ENCODE peak calls at places on chromosomes 4 and X, in ten cellular contexts. One of them, this sample, is unnamed.

GRCh38 chrX:1452497-1453389 is at the start of gene ASMTL:
- DNase-seq in left lobe of liver: peak; percentile 100
- DNase-seq in PC-9: peak; percentile 89
- DNase-seq in naive thymus-derived CD8-positive, alpha-beta T cell: peak; percentile 100
- DNase-seq in GF-D8: no peak
- DNase-seq in T-cell: peak; percentile 99
- DNase-seq in Kasumi-1: no peak
- DNase-seq in activated CD8-positive, alpha-beta memory T cell treated with anti-CD3 and anti-CD28 coated beads for 4 hours: peak; percentile 100
- DNase-seq in RPMI8226: peak; percentile 98
- DNase-seq in NCI-H2081: no peak
- DNase-seq in this sample: peak; percentile 96

GRCh38 chr4:74123065-74123728 is 24.2 kb upstream of the CXCL2 start:
- DNase-seq in left lobe of liver: peak; percentile 82
- DNase-seq in PC-9: no peak
- DNase-seq in naive thymus-derived CD8-positive, alpha-beta T cell: no peak
- DNase-seq in GF-D8: no peak
- DNase-seq in T-cell: no peak
- DNase-seq in Kasumi-1: no peak
- DNase-seq in activated CD8-positive, alpha-beta memory T cell treated with anti-CD3 and anti-CD28 coated beads for 4 hours: no peak
- DNase-seq in RPMI8226: no peak
- DNase-seq in NCI-H2081: peak; percentile 2
- DNase-seq in this sample: peak; percentile 15

GRCh38 chrX:151988706-151989299 is 14.3 kb upstream of the GABRE start:
- DNase-seq in left lobe of liver: no peak
- DNase-seq in PC-9: no peak
- DNase-seq in naive thymus-derived CD8-positive, alpha-beta T cell: no peak
- DNase-seq in GF-D8: no peak
- DNase-seq in T-cell: no peak
- DNase-seq in Kasumi-1: no peak
- DNase-seq in activated CD8-positive, alpha-beta memory T cell treated with anti-CD3 and anti-CD28 coated beads for 4 hours: no peak
- DNase-seq in RPMI8226: no peak
- DNase-seq in NCI-H2081: no peak
- DNase-seq in this sample: no peak

GRCh38 chr4:4762909-4763814 is 96.3 kb upstream of the MSX1 start:
- DNase-seq in left lobe of liver: no peak
- DNase-seq in PC-9: peak; percentile 95
- DNase-seq in naive thymus-derived CD8-positive, alpha-beta T cell: no peak
- DNase-seq in GF-D8: peak; percentile 62
- DNase-seq in T-cell: no peak
- DNase-seq in Kasumi-1: no peak
- DNase-seq in activated CD8-positive, alpha-beta memory T cell treated with anti-CD3 and anti-CD28 coated beads for 4 hours: no peak
- DNase-seq in RPMI8226: no peak
- DNase-seq in NCI-H2081: no peak
- DNase-seq in this sample: peak; percentile 89

GRCh38 chr4:3786196-3786869 is 20.1 kb downstream of the ADRA2C start:
- DNase-seq in left lobe of liver: peak; percentile 93
- DNase-seq in PC-9: no peak
- DNase-seq in naive thymus-derived CD8-positive, alpha-beta T cell: no peak
- DNase-seq in GF-D8: no peak
- DNase-seq in T-cell: no peak
- DNase-seq in Kasumi-1: no peak
- DNase-seq in activated CD8-positive, alpha-beta memory T cell treated with anti-CD3 and anti-CD28 coated beads for 4 hours: no peak
- DNase-seq in RPMI8226: peak; percentile 25
- DNase-seq in NCI-H2081: peak; percentile 15
- DNase-seq in this sample: peak; percentile 38

GRCh38 chrX:9995855-9996339 is 28.7 kb downstream of the CLDN34 start:
- DNase-seq in left lobe of liver: peak; percentile 79
- DNase-seq in PC-9: peak; percentile 52
- DNase-seq in naive thymus-derived CD8-positive, alpha-beta T cell: peak; percentile 76
- DNase-seq in GF-D8: no peak
- DNase-seq in T-cell: peak; percentile 58
- DNase-seq in Kasumi-1: peak; percentile 7
- DNase-seq in activated CD8-positive, alpha-beta memory T cell treated with anti-CD3 and anti-CD28 coated beads for 4 hours: peak; percentile 45
- DNase-seq in RPMI8226: peak; percentile 72
- DNase-seq in NCI-H2081: peak; percentile 84
- DNase-seq in this sample: peak; percentile 66

GRCh38 chr4:168840988-168841681 is 168.9 kb downstream of the CBR4 start:
- DNase-seq in left lobe of liver: no peak
- DNase-seq in PC-9: no peak
- DNase-seq in naive thymus-derived CD8-positive, alpha-beta T cell: no peak
- DNase-seq in GF-D8: no peak
- DNase-seq in T-cell: no peak
- DNase-seq in Kasumi-1: no peak
- DNase-seq in activated CD8-positive, alpha-beta memory T cell treated with anti-CD3 and anti-CD28 coated beads for 4 hours: no peak
- DNase-seq in RPMI8226: no peak
- DNase-seq in NCI-H2081: no peak
- DNase-seq in this sample: no peak

GRCh38 chr4:119977546-119977945 is 89.1 kb downstream of the MAD2L1 start:
- DNase-seq in left lobe of liver: no peak
- DNase-seq in PC-9: no peak
- DNase-seq in naive thymus-derived CD8-positive, alpha-beta T cell: no peak
- DNase-seq in GF-D8: no peak
- DNase-seq in T-cell: no peak
- DNase-seq in Kasumi-1: no peak
- DNase-seq in activated CD8-positive, alpha-beta memory T cell treated with anti-CD3 and anti-CD28 coated beads for 4 hours: no peak
- DNase-seq in RPMI8226: no peak
- DNase-seq in NCI-H2081: no peak
- DNase-seq in this sample: no peak

GRCh38 chrX:69237228-69237627 is 72.0 kb upstream of the PJA1 start:
- DNase-seq in left lobe of liver: no peak
- DNase-seq in PC-9: no peak
- DNase-seq in naive thymus-derived CD8-positive, alpha-beta T cell: no peak
- DNase-seq in GF-D8: no peak
- DNase-seq in T-cell: no peak
- DNase-seq in Kasumi-1: no peak
- DNase-seq in activated CD8-positive, alpha-beta memory T cell treated with anti-CD3 and anti-CD28 coated beads for 4 hours: no peak
- DNase-seq in RPMI8226: no peak
- DNase-seq in NCI-H2081: no peak
- DNase-seq in this sample: no peak

GRCh38 chrX:103571121-103571520 is 14.2 kb upstream of the TCEAL4 start:
- DNase-seq in left lobe of liver: no peak
- DNase-seq in PC-9: no peak
- DNase-seq in naive thymus-derived CD8-positive, alpha-beta T cell: no peak
- DNase-seq in GF-D8: no peak
- DNase-seq in T-cell: no peak
- DNase-seq in Kasumi-1: no peak
- DNase-seq in activated CD8-positive, alpha-beta memory T cell treated with anti-CD3 and anti-CD28 coated beads for 4 hours: no peak
- DNase-seq in RPMI8226: no peak
- DNase-seq in NCI-H2081: no peak
- DNase-seq in this sample: no peak

This sample was measured in Daoy.